ENCODE peak calls at places on chromosome 1, in seven cellular contexts. K is BE2C; E is naive thymus-derived CD4-positive, alpha-beta T cell; W is AG10803; V is Karpas-422; P is fibroblast of mammary gland; Q is esophagus muscularis mucosa. R is an unnamed sample.

GRCh38 chr1:220527279-220528048 is 472 bp upstream of the MARK1 start:
- DNase-seq in K (no peak), E (no peak), W (no peak), V (no peak), P (no peak), Q (no peak), R (peak; percentile 38)

GRCh38 chr1:115492880-115493279 is 148.9 kb upstream of the VANGL1 start:
- DNase-seq in K (no peak), E (no peak), W (peak; percentile 74), V (no peak), P (peak; percentile 66), Q (peak; percentile 83), R (peak; percentile 52)

GRCh38 chr1:230138561-230139239 is 71.7 kb downstream of the GALNT2 start:
- DNase-seq in K (no peak), E (no peak), W (no peak), V (no peak), P (no peak), Q (no peak), R (no peak)

GRCh38 chr1:222622765-222623164 is 4.9 kb downstream of the MIA3 start:
- DNase-seq in K (no peak), E (no peak), W (no peak), V (no peak), P (no peak), Q (no peak), R (no peak)

GRCh38 chr1:245969274-245969673 is 537.8 kb downstream of the SMYD3 start:
- DNase-seq in K (no peak), E (no peak), W (peak; percentile 100), V (no peak), P (peak; percentile 95), Q (no peak), R (peak; percentile 54)

GRCh38 chr1:174358786-174359453 is 88.8 kb upstream of the GPR52 start:
- DNase-seq in K (peak; percentile 49), E (no peak), W (no peak), V (no peak), P (no peak), Q (no peak), R (no peak)

GRCh38 chr1:155168456-155169210 is 4.5 kb downstream of the KRTCAP2 start:
- DNase-seq in K (no peak), E (no peak), W (no peak), V (peak; percentile 40), P (no peak), Q (peak; percentile 60), R (no peak)

GRCh38 chr1:37399830-37400790 is 74.3 kb upstream of the ZC3H12A start:
- DNase-seq in K (no peak), E (no peak), W (no peak), V (no peak), P (no peak), Q (no peak), R (no peak)

GRCh38 chr1:106700151-106700550 is 356.3 kb upstream of the PRMT6 start:
- DNase-seq in K (no peak), E (no peak), W (peak; percentile 56), V (no peak), P (peak; percentile 77), Q (no peak), R (peak; percentile 65)

GRCh38 chr1:209871006-209871405 is 43.2 kb downstream of the UTP25 start:
- DNase-seq in K (no peak), E (no peak), W (no peak), V (no peak), P (no peak), Q (no peak), R (no peak)

GRCh38 chr1:157189986-157190982 is 52.1 kb upstream of the ETV3 start:
- DNase-seq in K (no peak), E (no peak), W (no peak), V (no peak), P (no peak), Q (peak; percentile 87), R (peak; percentile 47)

GRCh38 chr1:59354754-59355337 is 58.0 kb downstream of the FGGY start:
- DNase-seq in K (no peak), E (no peak), W (no peak), V (no peak), P (peak; percentile 82), Q (no peak), R (no peak)

GRCh38 chr1:243487036-243487648 is 231.3 kb downstream of the SDCCAG8 start:
- DNase-seq in K (no peak), E (no peak), W (no peak), V (no peak), P (no peak), Q (no peak), R (no peak)

GRCh38 chr1:111476761-111477309 is 3.1 kb downstream of the C1orf162 start:
- DNase-seq in K (no peak), E (no peak), W (no peak), V (no peak), P (no peak), Q (peak; percentile 89), R (no peak)

GRCh38 chr1:111474106-111474505 is 322 bp downstream of the C1orf162 start:
- DNase-seq in K (no peak), E (no peak), W (no peak), V (no peak), P (no peak), Q (peak; percentile 42), R (no peak)

GRCh38 chr1:111474521-111474920 is 737 bp downstream of the C1orf162 start:
- DNase-seq in K (no peak), E (no peak), W (no peak), V (no peak), P (no peak), Q (peak; percentile 68), R (no peak)

GRCh38 chr1:111476214-111476613 is 2.4 kb downstream of the C1orf162 start:
- DNase-seq in K (no peak), E (no peak), W (no peak), V (no peak), P (no peak), Q (peak; percentile 24), R (no peak)

DNA sequence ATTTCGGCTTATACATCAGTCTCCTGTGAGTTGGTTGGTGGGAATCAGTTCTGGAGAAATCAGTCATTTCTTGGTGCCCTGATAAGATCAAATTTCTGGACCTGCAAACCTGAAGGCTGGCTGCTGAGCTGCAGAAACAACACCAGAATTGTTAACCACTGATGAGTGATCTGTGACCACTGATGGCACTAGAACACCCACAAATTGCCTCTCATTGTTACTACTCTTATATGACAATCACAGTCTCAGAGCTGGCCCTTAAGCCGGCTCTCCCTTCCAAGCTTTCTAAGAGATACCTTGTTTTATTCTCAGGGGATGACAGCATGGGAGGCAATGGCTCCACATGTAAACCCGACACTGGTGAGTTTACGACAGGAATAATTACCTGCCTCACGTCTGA is 1.9 kb downstream of the C1orf162 start:
- DNase-seq in K (no peak), E (no peak), W (no peak), V (no peak), P (no peak), Q (peak; percentile 39), R (no peak)
- H3K4me3 ChIP-seq in K (no peak overlapping the region), E (peak overlapping the region; percentile 48), W (no peak overlapping the region), V (no peak overlapping the region), P (no peak overlapping the region), Q (no peak overlapping the region), R (no peak overlapping the region)

GRCh38 chr1:26016258-26016943 is 5.2 kb upstream of the EXTL1 start:
- DNase-seq in K (no peak), E (no peak), W (no peak), V (no peak), P (no peak), Q (no peak), R (no peak)

GRCh38 chr1:26016944-26017545 is 4.5 kb upstream of the EXTL1 start:
- DNase-seq in K (no peak), E (no peak), W (no peak), V (no peak), P (no peak), Q (no peak), R (no peak)

GRCh38 chr1:26014179-26014578 is 7.4 kb upstream of the EXTL1 start:
- DNase-seq in K (no peak), E (no peak), W (no peak), V (no peak), P (no peak), Q (no peak), R (no peak)

GRCh38 chr1:26017606-26018005 is 4.0 kb upstream of the EXTL1 start:
- DNase-seq in K (no peak), E (no peak), W (peak; percentile 48), V (no peak), P (no peak), Q (no peak), R (no peak)

DNA sequence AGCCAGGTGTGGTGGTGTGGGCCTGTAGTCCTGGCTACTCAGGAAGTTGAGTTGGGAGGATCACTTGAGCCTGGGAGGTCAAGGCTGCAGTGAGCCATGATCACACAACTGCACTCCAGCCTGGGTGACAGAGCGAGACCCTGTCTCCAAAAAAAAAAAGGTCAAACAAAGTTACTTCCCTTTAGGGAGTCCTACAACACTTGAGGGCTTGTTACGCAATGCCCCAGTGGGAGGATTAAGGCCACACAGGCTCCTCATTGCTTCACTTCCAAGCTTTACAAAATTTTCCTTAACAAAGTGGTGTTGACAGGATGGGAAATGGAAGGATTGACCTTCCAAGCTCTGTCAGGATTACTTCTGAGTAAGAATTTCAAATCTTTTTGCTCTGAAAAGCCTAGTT is 6.2 kb upstream of the EXTL1 start:
- DNase-seq in K (no peak), E (no peak), W (peak; percentile 79), V (no peak), P (peak; percentile 82), Q (no peak), R (peak; percentile 51)
- H3K4me3 ChIP-seq in K (no peak overlapping the region), E (no peak overlapping the region), W (no peak overlapping the region), V (no peak overlapping the region), P (no peak overlapping the region), Q (no peak overlapping the region), R (no peak overlapping the region)

GRCh38 chr1:32981003-32981909 is 16.6 kb upstream of the RNF19B start:
- DNase-seq in K (no peak), E (no peak), W (peak; percentile 79), V (peak; percentile 93), P (peak; percentile 87), Q (no peak), R (peak; percentile 99)
- H3K4me3 ChIP-seq in K (no peak overlapping the region), E (peak overlapping the region; percentile 49), W (no peak overlapping the region), V (peak overlapping the region; percentile 67), P (no peak overlapping the region), Q (no peak overlapping the region), R (no peak overlapping the region)

GRCh38 chr1:43614891-43615290 is 35.1 kb upstream of the KDM4A start:
- DNase-seq in K (no peak), E (no peak), W (no peak), V (no peak), P (no peak), Q (no peak), R (no peak)

GRCh38 chr1:43616383-43616782 is 33.6 kb upstream of the KDM4A start:
- DNase-seq in K (no peak), E (no peak), W (no peak), V (no peak), P (no peak), Q (no peak), R (no peak)

GRCh38 chr1:43613075-43613942 is 36.6 kb upstream of the KDM4A start:
- DNase-seq in K (no peak), E (no peak), W (no peak), V (no peak), P (no peak), Q (no peak), R (no peak)

GRCh38 chr1:43612406-43612805 is 37.5 kb upstream of the KDM4A start:
- DNase-seq in K (no peak), E (no peak), W (no peak), V (no peak), P (no peak), Q (no peak), R (no peak)

DNA sequence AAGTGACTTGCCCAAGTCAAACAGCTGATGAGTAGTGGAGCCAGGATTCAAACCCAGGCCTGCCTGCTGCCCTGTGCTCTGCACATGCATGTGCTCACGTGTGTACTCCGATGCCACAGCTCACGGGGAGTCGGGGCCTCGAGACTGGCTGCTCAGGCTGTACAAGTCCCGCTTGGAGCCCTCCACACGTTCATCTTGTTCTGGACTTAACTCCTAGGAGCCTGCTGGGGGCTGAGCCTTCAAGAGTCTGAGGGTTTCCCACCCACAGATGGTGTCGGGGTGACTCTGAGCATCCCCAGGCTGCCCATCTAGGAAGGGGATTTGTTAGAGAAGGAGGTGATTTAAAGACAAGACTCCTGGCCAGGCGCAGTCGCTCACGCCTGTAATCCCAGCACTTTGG is 35.7 kb upstream of the KDM4A start:
- DNase-seq in K (no peak), E (no peak), W (no peak), V (no peak), P (no peak), Q (no peak), R (no peak)
- H3K4me3 ChIP-seq in K (no peak overlapping the region), E (no peak overlapping the region), W (no peak overlapping the region), V (no peak overlapping the region), P (no peak overlapping the region), Q (no peak overlapping the region), R (no peak overlapping the region)